ENCODE peak calls at places on chromosome 15, in nine cellular contexts. One of them, this sample, is unnamed.
A peak's percentile ranks its signal among the peaks of the same experiment; 100 is the strongest.

GRCh38 chr15:53833134-53833624 is 73.7 kb upstream of the WDR72 start:
- DNase-seq in transverse colon: no peak
- DNase-seq in body of pancreas: peak; percentile 19
- DNase-seq in A549: no peak
- DNase-seq in K562: no peak
- DNase-seq in IMR-90: peak; percentile 1
- DNase-seq in tibial nerve: peak; percentile 12
- DNase-seq in GM12878: no peak
- DNase-seq in Peyer's patch: no peak
- DNase-seq in this sample: no peak

GRCh38 chr15:35514759-35515158 is 31.2 kb downstream of the DPH6 start:
- DNase-seq in transverse colon: no peak
- DNase-seq in body of pancreas: no peak
- DNase-seq in A549: no peak
- DNase-seq in K562: no peak
- DNase-seq in IMR-90: peak; percentile 33
- DNase-seq in tibial nerve: no peak
- DNase-seq in GM12878: no peak
- DNase-seq in Peyer's patch: no peak
- DNase-seq in this sample: no peak

GRCh38 chr15:90351479-90352108 is 490 bp upstream of the ZNF774 start:
- DNase-seq in transverse colon: no peak
- DNase-seq in body of pancreas: no peak
- DNase-seq in A549: no peak
- DNase-seq in K562: no peak
- DNase-seq in IMR-90: no peak
- DNase-seq in tibial nerve: no peak
- DNase-seq in GM12878: no peak
- DNase-seq in Peyer's patch: no peak
- DNase-seq in this sample: peak; percentile 83

GRCh38 chr15:64344651-64345262 is 11.2 kb downstream of the CSNK1G1 start:
- DNase-seq in transverse colon: no peak
- DNase-seq in body of pancreas: no peak
- DNase-seq in A549: no peak
- DNase-seq in K562: no peak
- DNase-seq in IMR-90: peak; percentile 26
- DNase-seq in tibial nerve: no peak
- DNase-seq in GM12878: no peak
- DNase-seq in Peyer's patch: no peak
- DNase-seq in this sample: no peak

GRCh38 chr15:85458764-85459163 is 78.4 kb downstream of the AKAP13 start:
- DNase-seq in transverse colon: no peak
- DNase-seq in body of pancreas: no peak
- DNase-seq in A549: no peak
- DNase-seq in K562: no peak
- DNase-seq in IMR-90: no peak
- DNase-seq in tibial nerve: no peak
- DNase-seq in GM12878: no peak
- DNase-seq in Peyer's patch: no peak
- DNase-seq in this sample: no peak

GRCh38 chr15:38562278-38562677 is 2.3 kb downstream of the RASGRP1 start:
- DNase-seq in transverse colon: no peak
- DNase-seq in body of pancreas: no peak
- DNase-seq in A549: no peak
- DNase-seq in K562: no peak
- DNase-seq in IMR-90: no peak
- DNase-seq in tibial nerve: no peak
- DNase-seq in GM12878: no peak
- DNase-seq in Peyer's patch: no peak
- DNase-seq in this sample: no peak

GRCh38 chr15:36313021-36313420 is 266.4 kb upstream of the CDIN1 start:
- DNase-seq in transverse colon: no peak
- DNase-seq in body of pancreas: no peak
- DNase-seq in A549: no peak
- DNase-seq in K562: no peak
- DNase-seq in IMR-90: peak; percentile 61
- DNase-seq in tibial nerve: no peak
- DNase-seq in GM12878: no peak
- DNase-seq in Peyer's patch: no peak
- DNase-seq in this sample: no peak

GRCh38 chr15:58392141-58392540 is 39.6 kb upstream of the LIPC start:
- DNase-seq in transverse colon: no peak
- DNase-seq in body of pancreas: no peak
- DNase-seq in A549: no peak
- DNase-seq in K562: no peak
- DNase-seq in IMR-90: no peak
- DNase-seq in tibial nerve: no peak
- DNase-seq in GM12878: no peak
- DNase-seq in Peyer's patch: no peak
- DNase-seq in this sample: no peak

GRCh38 chr15:90266485-90266884 is 1.0 kb downstream of the NGRN start:
- DNase-seq in transverse colon: peak; percentile 34
- DNase-seq in body of pancreas: no peak
- DNase-seq in A549: no peak
- DNase-seq in K562: no peak
- DNase-seq in IMR-90: peak; percentile 20
- DNase-seq in tibial nerve: no peak
- DNase-seq in GM12878: no peak
- DNase-seq in Peyer's patch: no peak
- DNase-seq in this sample: peak; percentile 63

GRCh38 chr15:55348281-55348778 is 29.3 kb downstream of the PIGB start:
- DNase-seq in transverse colon: no peak
- DNase-seq in body of pancreas: no peak
- DNase-seq in A549: no peak
- DNase-seq in K562: no peak
- DNase-seq in IMR-90: no peak
- DNase-seq in tibial nerve: no peak
- DNase-seq in GM12878: no peak
- DNase-seq in Peyer's patch: no peak
- DNase-seq in this sample: no peak

GRCh38 chr15:73048624-73049295 is 3.5 kb upstream of the NEO1 start:
- DNase-seq in transverse colon: no peak
- DNase-seq in body of pancreas: no peak
- DNase-seq in A549: no peak
- DNase-seq in K562: no peak
- DNase-seq in IMR-90: no peak
- DNase-seq in tibial nerve: no peak
- DNase-seq in GM12878: no peak
- DNase-seq in Peyer's patch: no peak
- DNase-seq in this sample: no peak

GRCh38 chr15:47885921-47886320 is 168.6 kb downstream of the SEMA6D start:
- DNase-seq in transverse colon: no peak
- DNase-seq in body of pancreas: no peak
- DNase-seq in A549: no peak
- DNase-seq in K562: no peak
- DNase-seq in IMR-90: peak; percentile 28
- DNase-seq in tibial nerve: no peak
- DNase-seq in GM12878: no peak
- DNase-seq in Peyer's patch: no peak
- DNase-seq in this sample: no peak

GRCh38 chr15:77034620-77035467 is 36.1 kb downstream of the TSPAN3 start:
- DNase-seq in transverse colon: peak; percentile 61
- DNase-seq in body of pancreas: peak; percentile 7
- DNase-seq in A549: no peak
- DNase-seq in K562: peak; percentile 53
- DNase-seq in IMR-90: no peak
- DNase-seq in tibial nerve: no peak
- DNase-seq in GM12878: no peak
- DNase-seq in Peyer's patch: peak; percentile 70
- DNase-seq in this sample: peak; percentile 83

GRCh38 chr15:66879968-66880367 is 177.9 kb downstream of the SMAD6 start:
- DNase-seq in transverse colon: no peak
- DNase-seq in body of pancreas: no peak
- DNase-seq in A549: no peak
- DNase-seq in K562: no peak
- DNase-seq in IMR-90: no peak
- DNase-seq in tibial nerve: peak; percentile 4
- DNase-seq in GM12878: no peak
- DNase-seq in Peyer's patch: no peak
- DNase-seq in this sample: peak; percentile 33

GRCh38 chr15:74185949-74186348 is 12.4 kb downstream of the ISLR start:
- DNase-seq in transverse colon: no peak
- DNase-seq in body of pancreas: no peak
- DNase-seq in A549: no peak
- DNase-seq in K562: no peak
- DNase-seq in IMR-90: no peak
- DNase-seq in tibial nerve: no peak
- DNase-seq in GM12878: no peak
- DNase-seq in Peyer's patch: no peak
- DNase-seq in this sample: no peak

GRCh38 chr15:89243691-89244511 is at the start of gene FANCI:
- DNase-seq in transverse colon: peak; percentile 98
- DNase-seq in body of pancreas: peak; percentile 97
- DNase-seq in A549: peak; percentile 96
- DNase-seq in K562: peak; percentile 96
- DNase-seq in IMR-90: peak; percentile 90
- DNase-seq in tibial nerve: peak; percentile 96
- DNase-seq in GM12878: peak; percentile 70
- DNase-seq in Peyer's patch: peak; percentile 98
- DNase-seq in this sample: peak; percentile 99
- TF ChIP-seq POLR2A in transverse colon: peak; percentile 23
- TF ChIP-seq POLR2A in body of pancreas: peak; percentile 59
- TF ChIP-seq POLR2A in A549: peak; percentile 85
- TF ChIP-seq POLR2A in K562: peak; percentile 89
- TF ChIP-seq POLR2A in IMR-90: no peak
- TF ChIP-seq POLR2A in tibial nerve: peak; percentile 30
- TF ChIP-seq POLR2A in GM12878: peak; percentile 80
- TF ChIP-seq POLR2A in Peyer's patch: no peak
- TF ChIP-seq POLR2A in this sample: peak; percentile 44

DNA sequence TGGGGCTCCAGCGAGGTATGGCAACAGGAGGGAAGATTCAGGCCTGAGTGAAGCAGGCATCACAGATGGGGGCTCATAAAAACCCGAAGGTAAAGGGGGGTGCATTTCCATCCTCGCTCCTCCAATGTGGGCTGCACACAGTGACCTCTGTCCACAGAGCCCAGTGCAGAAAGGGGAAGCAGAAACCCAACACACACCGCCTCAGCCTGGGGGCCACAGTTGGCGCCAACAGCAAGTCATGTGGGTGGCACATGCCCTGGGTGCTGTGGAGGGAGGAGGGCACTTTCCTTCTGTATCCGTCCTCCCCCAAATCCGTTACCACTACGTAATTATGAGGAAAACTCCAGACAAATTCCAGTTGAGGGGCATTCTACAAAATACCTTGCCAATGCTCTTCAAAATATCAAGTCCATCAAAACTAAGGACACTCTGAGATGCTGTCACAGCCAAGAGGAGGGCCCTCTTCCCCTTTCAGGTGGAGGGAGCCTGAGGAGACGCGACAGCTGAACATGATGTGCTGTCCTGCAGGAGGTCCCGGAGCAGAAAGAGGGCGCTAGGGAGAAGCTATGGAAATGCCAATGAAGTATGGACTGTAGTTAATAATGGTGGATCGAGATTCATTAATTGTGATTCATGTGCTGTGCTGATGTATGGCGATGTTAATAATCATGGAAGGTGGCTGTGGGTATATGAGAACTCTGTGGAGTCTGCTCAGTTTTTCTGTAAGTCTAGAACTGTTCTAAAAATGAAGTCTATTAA is 16.4 kb downstream of the APBA2 start:
- DNase-seq in transverse colon: no peak
- DNase-seq in body of pancreas: no peak
- DNase-seq in A549: no peak
- DNase-seq in K562: peak; percentile 64
- DNase-seq in IMR-90: no peak
- DNase-seq in tibial nerve: no peak
- DNase-seq in GM12878: no peak
- DNase-seq in Peyer's patch: no peak
- DNase-seq in this sample: peak; percentile 50
- TF ChIP-seq CTCF in transverse colon: no peak
- TF ChIP-seq CTCF in body of pancreas: no peak
- TF ChIP-seq CTCF in A549: peak; percentile 11
- TF ChIP-seq CTCF in K562: peak; percentile 81
- TF ChIP-seq CTCF in IMR-90: peak; percentile 7
- TF ChIP-seq CTCF in tibial nerve: no peak
- TF ChIP-seq CTCF in GM12878: no peak
- TF ChIP-seq CTCF in Peyer's patch: no peak
- TF ChIP-seq CTCF in this sample: no peak

DNA sequence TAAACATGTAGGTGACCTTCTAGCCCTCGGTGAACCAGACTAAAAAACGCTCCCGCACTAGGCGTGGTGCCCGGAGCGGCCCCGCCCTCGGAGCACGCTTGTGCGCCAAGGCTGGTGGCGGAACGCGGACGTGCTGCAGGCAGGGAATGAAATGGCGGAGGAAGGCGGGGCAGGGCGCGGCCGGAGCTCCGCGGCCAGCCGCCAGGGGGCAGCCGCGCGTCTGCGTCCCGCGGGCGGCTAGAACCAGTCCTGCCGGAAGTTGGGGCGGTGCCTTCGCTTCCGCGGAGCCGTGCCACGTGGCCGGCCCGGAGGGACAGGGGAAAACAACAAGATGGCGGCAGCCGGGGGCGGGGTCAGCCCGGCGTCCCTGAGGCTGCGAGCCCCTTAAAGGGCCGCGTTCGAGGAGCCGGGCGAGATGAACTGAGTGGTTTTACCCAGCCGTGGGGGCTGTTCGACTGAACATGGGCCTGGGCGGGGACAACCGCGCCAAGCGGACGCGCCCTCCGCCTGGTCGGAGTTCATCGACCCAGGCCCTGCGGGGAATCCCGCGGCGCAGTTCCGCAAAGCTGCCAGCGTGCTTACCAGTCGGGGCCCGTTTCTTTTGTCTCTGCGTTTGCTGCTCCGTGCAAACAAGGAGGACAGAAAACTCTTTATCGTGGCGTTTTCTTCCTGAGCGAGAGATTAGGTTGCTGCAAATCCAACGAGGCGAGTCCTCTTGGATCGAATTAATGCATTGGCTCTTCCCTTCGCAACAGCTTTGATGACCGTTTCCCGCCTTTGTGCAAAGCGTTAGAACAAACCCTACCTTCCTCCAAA is 90.9 kb upstream of the CHD2 start:
- DNase-seq in transverse colon: peak; percentile 98
- DNase-seq in body of pancreas: peak; percentile 98
- DNase-seq in A549: peak; percentile 97
- DNase-seq in K562: peak; percentile 95
- DNase-seq in IMR-90: peak; percentile 96
- DNase-seq in tibial nerve: peak; percentile 95
- DNase-seq in GM12878: peak; percentile 94
- DNase-seq in Peyer's patch: peak; percentile 99
- DNase-seq in this sample: peak; percentile 100
- TF ChIP-seq POLR2A in transverse colon: peak; percentile 77
- TF ChIP-seq POLR2A in body of pancreas: peak; percentile 89
- TF ChIP-seq POLR2A in A549: peak; percentile 81
- TF ChIP-seq POLR2A in K562: peak; percentile 87
- TF ChIP-seq POLR2A in IMR-90: peak; percentile 71
- TF ChIP-seq POLR2A in tibial nerve: peak; percentile 89
- TF ChIP-seq POLR2A in GM12878: peak; percentile 92
- TF ChIP-seq POLR2A in Peyer's patch: peak; percentile 63
- TF ChIP-seq POLR2A in this sample: no peak

GRCh38 chr15:79310985-79311900 is at the start of gene TMED3:
- DNase-seq in transverse colon: peak; percentile 79
- DNase-seq in body of pancreas: peak; percentile 90
- DNase-seq in A549: peak; percentile 98
- DNase-seq in K562: peak; percentile 97
- DNase-seq in IMR-90: peak; percentile 88
- DNase-seq in tibial nerve: peak; percentile 6
- DNase-seq in GM12878: peak; percentile 45
- DNase-seq in Peyer's patch: peak; percentile 86
- DNase-seq in this sample: peak; percentile 93
- TF ChIP-seq CTCF in transverse colon: no peak
- TF ChIP-seq CTCF in body of pancreas: no peak
- TF ChIP-seq CTCF in A549: peak; percentile 24
- TF ChIP-seq CTCF in K562: peak; percentile 39
- TF ChIP-seq CTCF in IMR-90: peak; percentile 42
- TF ChIP-seq CTCF in tibial nerve: no peak
- TF ChIP-seq CTCF in GM12878: peak; percentile 40
- TF ChIP-seq CTCF in Peyer's patch: no peak
- TF ChIP-seq CTCF in this sample: peak; percentile 23

GRCh38 chr15:69114231-69114937 is 46.1 kb upstream of the GLCE start:
- DNase-seq in transverse colon: no peak
- DNase-seq in body of pancreas: no peak
- DNase-seq in A549: no peak
- DNase-seq in K562: peak; percentile 32
- DNase-seq in IMR-90: no peak
- DNase-seq in tibial nerve: no peak
- DNase-seq in GM12878: no peak
- DNase-seq in Peyer's patch: no peak
- DNase-seq in this sample: no peak
- TF ChIP-seq POLR2A in transverse colon: no peak
- TF ChIP-seq POLR2A in body of pancreas: no peak
- TF ChIP-seq POLR2A in A549: no peak
- TF ChIP-seq POLR2A in K562: no peak
- TF ChIP-seq POLR2A in IMR-90: no peak
- TF ChIP-seq POLR2A in tibial nerve: no peak
- TF ChIP-seq POLR2A in GM12878: no peak
- TF ChIP-seq POLR2A in Peyer's patch: no peak
- TF ChIP-seq POLR2A in this sample: no peak

This sample was measured in spleen.